ENCODE peak calls at places on chromosomes 12 and 14, in nine cellular contexts. One of them, this sample, is unnamed.
A peak's percentile ranks its signal among the peaks of the same experiment; 100 is the strongest.

GRCh38 chr12:31959701-31960391 is 631 bp downstream of the RESF1 start:
- DNase-seq in lower lobe of right lung: peak; percentile 78
- DNase-seq in Caco-2: peak; percentile 76
- DNase-seq in AG09309: peak; percentile 7
- DNase-seq in A549: peak; percentile 36
- DNase-seq in pancreas: no peak
- DNase-seq in HFF-Myc: no peak
- DNase-seq in heart right ventricle: peak; percentile 72
- DNase-seq in BJ: no peak
- DNase-seq in this sample: peak; percentile 64

GRCh38 chr12:30795660-30796507 is 41.1 kb upstream of the CAPRIN2 start:
- DNase-seq in AG09309: no peak
- DNase-seq in HFF-Myc: no peak
- DNase-seq in A549: peak; percentile 77
- DNase-seq in lower lobe of right lung: peak; percentile 71
- DNase-seq in heart right ventricle: peak; percentile 65
- DNase-seq in BJ: no peak
- DNase-seq in pancreas: peak; percentile 81
- DNase-seq in Caco-2: peak; percentile 75
- DNase-seq in this sample: peak; percentile 91

GRCh38 chr14:42095155-42095554 is 488.5 kb downstream of the LRFN5 start:
- DNase-seq in heart right ventricle: no peak
- DNase-seq in lower lobe of right lung: no peak
- DNase-seq in Caco-2: no peak
- DNase-seq in BJ: no peak
- DNase-seq in A549: no peak
- DNase-seq in HFF-Myc: no peak
- DNase-seq in pancreas: no peak
- DNase-seq in AG09309: no peak
- DNase-seq in this sample: no peak

GRCh38 chr12:88958961-88959360 is 378.7 kb upstream of the KITLG start:
- DNase-seq in heart right ventricle: no peak
- DNase-seq in AG09309: no peak
- DNase-seq in Caco-2: no peak
- DNase-seq in pancreas: no peak
- DNase-seq in lower lobe of right lung: no peak
- DNase-seq in A549: no peak
- DNase-seq in HFF-Myc: no peak
- DNase-seq in BJ: no peak
- DNase-seq in this sample: no peak

GRCh38 chr12:32201096-32201495 is 94.4 kb downstream of the BICD1 start:
- DNase-seq in heart right ventricle: no peak
- DNase-seq in BJ: no peak
- DNase-seq in AG09309: no peak
- DNase-seq in pancreas: no peak
- DNase-seq in A549: no peak
- DNase-seq in HFF-Myc: no peak
- DNase-seq in lower lobe of right lung: no peak
- DNase-seq in Caco-2: no peak
- DNase-seq in this sample: no peak

GRCh38 chr12:52252728-52253328 is 19.8 kb downstream of the KRT7 start:
- DNase-seq in pancreas: no peak
- DNase-seq in lower lobe of right lung: peak; percentile 27
- DNase-seq in A549: peak; percentile 43
- DNase-seq in Caco-2: no peak
- DNase-seq in AG09309: no peak
- DNase-seq in heart right ventricle: no peak
- DNase-seq in HFF-Myc: no peak
- DNase-seq in BJ: no peak
- DNase-seq in this sample: no peak

GRCh38 chr14:106308839-106309389 is 782.5 kb downstream of the TMEM121 start:
- DNase-seq in AG09309: no peak
- DNase-seq in HFF-Myc: no peak
- DNase-seq in A549: no peak
- DNase-seq in BJ: no peak
- DNase-seq in heart right ventricle: no peak
- DNase-seq in Caco-2: no peak
- DNase-seq in lower lobe of right lung: peak; percentile 67
- DNase-seq in pancreas: peak; percentile 59
- DNase-seq in this sample: peak; percentile 9

GRCh38 chr14:65993996-65994395 is 492.2 kb upstream of the CCDC196 start:
- DNase-seq in lower lobe of right lung: no peak
- DNase-seq in HFF-Myc: no peak
- DNase-seq in Caco-2: no peak
- DNase-seq in heart right ventricle: no peak
- DNase-seq in BJ: no peak
- DNase-seq in AG09309: no peak
- DNase-seq in pancreas: no peak
- DNase-seq in A549: no peak
- DNase-seq in this sample: no peak

GRCh38 chr14:35687335-35687939 is 121.7 kb downstream of the RALGAPA1 start:
- DNase-seq in HFF-Myc: peak; percentile 30
- DNase-seq in Caco-2: peak; percentile 47
- DNase-seq in A549: peak; percentile 4
- DNase-seq in heart right ventricle: no peak
- DNase-seq in AG09309: peak; percentile 3
- DNase-seq in pancreas: no peak
- DNase-seq in BJ: no peak
- DNase-seq in lower lobe of right lung: no peak
- DNase-seq in this sample: peak; percentile 75

GRCh38 chr12:107236824-107237467 is 143.6 kb upstream of the CRY1 start:
- DNase-seq in HFF-Myc: no peak
- DNase-seq in AG09309: no peak
- DNase-seq in lower lobe of right lung: no peak
- DNase-seq in heart right ventricle: no peak
- DNase-seq in A549: no peak
- DNase-seq in BJ: no peak
- DNase-seq in Caco-2: no peak
- DNase-seq in pancreas: no peak
- DNase-seq in this sample: no peak

GRCh38 chr12:121711925-121712461 is 559 bp upstream of the TMEM120B start:
- DNase-seq in A549: peak; percentile 55
- DNase-seq in heart right ventricle: peak; percentile 66
- DNase-seq in pancreas: no peak
- DNase-seq in Caco-2: peak; percentile 43
- DNase-seq in BJ: no peak
- DNase-seq in HFF-Myc: no peak
- DNase-seq in lower lobe of right lung: peak; percentile 50
- DNase-seq in AG09309: no peak
- DNase-seq in this sample: peak; percentile 37

GRCh38 chr14:56514663-56515371 is 64.8 kb upstream of the TMEM260 start:
- DNase-seq in AG09309: peak; percentile 13
- DNase-seq in lower lobe of right lung: no peak
- DNase-seq in HFF-Myc: peak; percentile 16
- DNase-seq in heart right ventricle: no peak
- DNase-seq in A549: no peak
- DNase-seq in pancreas: no peak
- DNase-seq in BJ: no peak
- DNase-seq in Caco-2: no peak
- DNase-seq in this sample: peak; percentile 44

GRCh38 chr14:20988717-20989116 is 1.1 kb upstream of the METTL17 start:
- DNase-seq in AG09309: no peak
- DNase-seq in BJ: no peak
- DNase-seq in Caco-2: no peak
- DNase-seq in pancreas: no peak
- DNase-seq in heart right ventricle: no peak
- DNase-seq in A549: no peak
- DNase-seq in HFF-Myc: no peak
- DNase-seq in lower lobe of right lung: no peak
- DNase-seq in this sample: no peak

GRCh38 chr12:58564721-58565120 is 355.6 kb downstream of the LRIG3 start:
- DNase-seq in Caco-2: no peak
- DNase-seq in lower lobe of right lung: no peak
- DNase-seq in HFF-Myc: no peak
- DNase-seq in BJ: no peak
- DNase-seq in A549: no peak
- DNase-seq in heart right ventricle: no peak
- DNase-seq in AG09309: no peak
- DNase-seq in pancreas: no peak
- DNase-seq in this sample: peak; percentile 47

GRCh38 chr14:102723650-102724049 is 53.6 kb upstream of the TRAF3 start:
- DNase-seq in lower lobe of right lung: no peak
- DNase-seq in BJ: no peak
- DNase-seq in heart right ventricle: no peak
- DNase-seq in pancreas: no peak
- DNase-seq in A549: no peak
- DNase-seq in Caco-2: no peak
- DNase-seq in AG09309: no peak
- DNase-seq in HFF-Myc: no peak
- DNase-seq in this sample: no peak

GRCh38 chr12:3962661-3963483 is 89.7 kb upstream of the PARP11 start:
- DNase-seq in Caco-2: peak; percentile 49
- DNase-seq in AG09309: no peak
- DNase-seq in pancreas: no peak
- DNase-seq in heart right ventricle: peak; percentile 6
- DNase-seq in A549: no peak
- DNase-seq in BJ: no peak
- DNase-seq in HFF-Myc: no peak
- DNase-seq in lower lobe of right lung: peak; percentile 53
- DNase-seq in this sample: no peak

GRCh38 chr12:28223853-28224252 is 33.6 kb downstream of the CCDC91 start:
- DNase-seq in HFF-Myc: no peak
- DNase-seq in BJ: no peak
- DNase-seq in heart right ventricle: no peak
- DNase-seq in pancreas: no peak
- DNase-seq in AG09309: no peak
- DNase-seq in lower lobe of right lung: no peak
- DNase-seq in A549: no peak
- DNase-seq in Caco-2: no peak
- DNase-seq in this sample: no peak

GRCh38 chr12:52926596-52927241 is 21.8 kb upstream of the KRT8 start:
- DNase-seq in lower lobe of right lung: no peak
- DNase-seq in pancreas: no peak
- DNase-seq in heart right ventricle: no peak
- DNase-seq in Caco-2: no peak
- DNase-seq in AG09309: no peak
- DNase-seq in A549: peak; percentile 63
- DNase-seq in HFF-Myc: no peak
- DNase-seq in BJ: no peak
- DNase-seq in this sample: no peak

GRCh38 chr12:67772276-67773169 is 124.0 kb downstream of the DYRK2 start:
- DNase-seq in lower lobe of right lung: no peak
- DNase-seq in AG09309: no peak
- DNase-seq in Caco-2: peak; percentile 52
- DNase-seq in A549: no peak
- DNase-seq in pancreas: no peak
- DNase-seq in heart right ventricle: peak; percentile 58
- DNase-seq in BJ: no peak
- DNase-seq in HFF-Myc: no peak
- DNase-seq in this sample: peak; percentile 58
- H3K4me3 ChIP-seq in lower lobe of right lung: no peak overlapping the region
- H3K4me3 ChIP-seq in AG09309: no peak overlapping the region
- H3K4me3 ChIP-seq in Caco-2: no peak overlapping the region
- H3K4me3 ChIP-seq in A549: no peak overlapping the region
- H3K4me3 ChIP-seq in pancreas: no peak overlapping the region
- H3K4me3 ChIP-seq in heart right ventricle: peak overlapping the region; percentile 25
- H3K4me3 ChIP-seq in BJ: no peak overlapping the region
- H3K4me3 ChIP-seq in HFF-Myc: no peak overlapping the region
- H3K4me3 ChIP-seq in this sample: no peak overlapping the region

GRCh38 chr14:104066279-104066678 is 19.2 kb upstream of the ASPG start:
- DNase-seq in AG09309: no peak
- DNase-seq in Caco-2: no peak
- DNase-seq in heart right ventricle: no peak
- DNase-seq in BJ: no peak
- DNase-seq in lower lobe of right lung: no peak
- DNase-seq in A549: no peak
- DNase-seq in pancreas: no peak
- DNase-seq in HFF-Myc: no peak
- DNase-seq in this sample: no peak
- TF ChIP-seq CTCF in AG09309: no peak
- TF ChIP-seq CTCF in Caco-2: no peak
- TF ChIP-seq CTCF in heart right ventricle: no peak
- TF ChIP-seq CTCF in BJ: no peak
- TF ChIP-seq CTCF in lower lobe of right lung: no peak
- TF ChIP-seq CTCF in A549: no peak
- TF ChIP-seq CTCF in pancreas: no peak
- TF ChIP-seq CTCF in HFF-Myc: no peak
- TF ChIP-seq CTCF in this sample: no peak

GRCh38 chr12:124686885-124687694 is 119.7 kb upstream of the NCOR2 start:
- DNase-seq in AG09309: no peak
- DNase-seq in A549: no peak
- DNase-seq in BJ: no peak
- DNase-seq in HFF-Myc: no peak
- DNase-seq in Caco-2: no peak
- DNase-seq in lower lobe of right lung: no peak
- DNase-seq in pancreas: no peak
- DNase-seq in heart right ventricle: no peak
- DNase-seq in this sample: peak; percentile 32
- H3K4me3 ChIP-seq in AG09309: no peak overlapping the region
- H3K4me3 ChIP-seq in A549: no peak overlapping the region
- H3K4me3 ChIP-seq in BJ: no peak overlapping the region
- H3K4me3 ChIP-seq in HFF-Myc: no peak overlapping the region
- H3K4me3 ChIP-seq in Caco-2: no peak overlapping the region
- H3K4me3 ChIP-seq in lower lobe of right lung: no peak overlapping the region
- H3K4me3 ChIP-seq in pancreas: no peak overlapping the region
- H3K4me3 ChIP-seq in heart right ventricle: no peak overlapping the region
- H3K4me3 ChIP-seq in this sample: no peak overlapping the region

GRCh38 chr12:108518716-108519496 is 3.8 kb downstream of the FICD start:
- DNase-seq in heart right ventricle: no peak
- DNase-seq in pancreas: no peak
- DNase-seq in AG09309: no peak
- DNase-seq in lower lobe of right lung: no peak
- DNase-seq in Caco-2: no peak
- DNase-seq in HFF-Myc: no peak
- DNase-seq in A549: no peak
- DNase-seq in BJ: no peak
- DNase-seq in this sample: no peak

GRCh38 chr12:108516511-108517275 is 1.6 kb downstream of the FICD start:
- DNase-seq in BJ: no peak
- DNase-seq in AG09309: no peak
- DNase-seq in HFF-Myc: no peak
- DNase-seq in pancreas: no peak
- DNase-seq in lower lobe of right lung: no peak
- DNase-seq in A549: no peak
- DNase-seq in Caco-2: no peak
- DNase-seq in heart right ventricle: no peak
- DNase-seq in this sample: peak; percentile 24

GRCh38 chr12:108518101-108518715 is 3.1 kb downstream of the FICD start:
- DNase-seq in lower lobe of right lung: no peak
- DNase-seq in heart right ventricle: no peak
- DNase-seq in pancreas: no peak
- DNase-seq in AG09309: no peak
- DNase-seq in HFF-Myc: no peak
- DNase-seq in A549: no peak
- DNase-seq in Caco-2: no peak
- DNase-seq in BJ: no peak
- DNase-seq in this sample: no peak

GRCh38 chr12:108517288-108518100 is 2.4 kb downstream of the FICD start:
- DNase-seq in AG09309: no peak
- DNase-seq in A549: no peak
- DNase-seq in pancreas: no peak
- DNase-seq in heart right ventricle: no peak
- DNase-seq in Caco-2: no peak
- DNase-seq in lower lobe of right lung: no peak
- DNase-seq in HFF-Myc: no peak
- DNase-seq in BJ: no peak
- DNase-seq in this sample: no peak

DNA sequence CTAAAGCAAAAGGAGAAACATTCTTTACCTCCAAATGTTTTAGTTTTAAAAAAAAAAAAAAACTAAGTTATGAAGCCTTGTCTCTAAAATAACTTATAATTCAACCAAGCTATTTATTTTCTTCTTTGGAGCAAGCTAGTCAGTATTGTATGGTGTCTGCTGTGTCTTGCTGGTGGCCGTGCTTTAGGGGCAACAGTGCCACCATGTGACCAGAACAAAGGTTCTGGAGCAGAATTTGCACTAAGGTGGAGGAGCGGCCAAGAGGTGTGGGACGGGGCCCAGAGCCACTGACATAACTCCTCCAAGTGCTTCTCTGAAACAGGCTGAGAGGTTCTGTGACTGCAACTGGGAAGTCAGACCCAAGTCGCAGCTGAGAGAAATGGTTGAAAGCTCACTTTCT is 4.5 kb downstream of the FICD start:
- DNase-seq in pancreas: no peak
- DNase-seq in lower lobe of right lung: no peak
- DNase-seq in BJ: no peak
- DNase-seq in A549: no peak
- DNase-seq in AG09309: no peak
- DNase-seq in heart right ventricle: no peak
- DNase-seq in HFF-Myc: no peak
- DNase-seq in Caco-2: no peak
- DNase-seq in this sample: no peak
- TF ChIP-seq CTCF in pancreas: no peak
- TF ChIP-seq CTCF in lower lobe of right lung: no peak
- TF ChIP-seq CTCF in BJ: no peak
- TF ChIP-seq CTCF in A549: peak; percentile 17
- TF ChIP-seq CTCF in AG09309: no peak
- TF ChIP-seq CTCF in heart right ventricle: no peak
- TF ChIP-seq CTCF in HFF-Myc: no peak
- TF ChIP-seq CTCF in Caco-2: peak; percentile 16
- TF ChIP-seq CTCF in this sample: no peak

This sample was measured in cardiac fibroblast.